ENCODE peak calls at places on chromosomes 1 and 21, in four cellular contexts. I, M, B and L are unnamed samples.
A peak's percentile ranks its signal among the peaks of the same experiment; 100 is the strongest.

GRCh38 chr1:221315330-221315729 is 426.6 kb downstream of the DUSP10 start:
- ATAC-seq in I (peak; percentile 27), M (peak; percentile 53), B (peak; percentile 67), L (peak; percentile 62)

GRCh38 chr1:165941531-165941930 is 114.1 kb downstream of the UCK2 start:
- ATAC-seq in B (no peak), M (no peak), I (no peak), L (no peak)

GRCh38 chr1:211828584-211829342 is 1.8 kb downstream of the LPGAT1 start:
- ATAC-seq in I (no peak), M (no peak), B (no peak), L (no peak)

GRCh38 chr1:213960963-213961362 is 26.8 kb upstream of the PROX1 start:
- ATAC-seq in M (no peak), I (no peak), B (no peak), L (no peak)

GRCh38 chr1:31764307-31765040 is at the start of gene ADGRB2:
- ATAC-seq in M (no peak), B (peak; percentile 3), I (peak; percentile 15), L (peak; percentile 32)

GRCh38 chr21:24093032-24093431 is 1514.2 kb downstream of the MRPL39 start:
- ATAC-seq in M (no peak), B (no peak), I (no peak), L (no peak)

GRCh38 chr1:193654951-193655705 is 468.7 kb upstream of the B3GALT2 start:
- ATAC-seq in M (peak; percentile 87), B (no peak), I (no peak), L (no peak)

GRCh38 chr1:8152731-8153702 is 126.9 kb upstream of the ERRFI1 start:
- ATAC-seq in B (no peak), M (no peak), I (no peak), L (no peak)

GRCh38 chr1:212242288-212242984 is 42.8 kb upstream of the PPP2R5A start:
- ATAC-seq in I (peak; percentile 19), M (peak; percentile 82), B (no peak), L (peak; percentile 48)

GRCh38 chr1:201582261-201582951 is 43.5 kb downstream of the NAV1 start:
- ATAC-seq in I (no peak), B (peak; percentile 49), M (peak; percentile 8), L (no peak)

GRCh38 chr1:200298242-200298641 is 111.6 kb downstream of the ZNF281 start:
- ATAC-seq in B (no peak), I (peak; percentile 62), M (no peak), L (no peak)

GRCh38 chr1:205582471-205583291 is 49.1 kb downstream of the ELK4 start:
- ATAC-seq in B (no peak), M (peak; percentile 84), I (peak; percentile 55), L (peak; percentile 50)

GRCh38 chr1:6171546-6172124 is 8.5 kb downstream of the CHD5 start:
- ATAC-seq in M (peak; percentile 45), I (no peak), B (peak; percentile 25), L (no peak)

GRCh38 chr1:2241820-2242219 is 13.7 kb downstream of the SKI start:
- ATAC-seq in B (no peak), I (no peak), M (peak; percentile 4), L (no peak)

GRCh38 chr1:87647436-87648177 is 318.9 kb downstream of the LMO4 start:
- ATAC-seq in M (no peak), I (no peak), B (no peak), L (no peak)

GRCh38 chr21:32516729-32517649 is 68.3 kb downstream of the TCP10L start:
- ATAC-seq in I (no peak), M (peak; percentile 19), B (no peak), L (peak; percentile 62)

GRCh38 chr1:116769561-116769977 is 15.3 kb downstream of the CD2 start:
- ATAC-seq in I (no peak), B (peak; percentile 47), M (no peak), L (no peak)

GRCh38 chr1:209576392-209576791 is 7.1 kb upstream of the CAMK1G start:
- ATAC-seq in I (no peak), B (no peak), M (no peak), L (no peak)

GRCh38 chr21:44043613-44044012 is 31.5 kb downstream of the TRAPPC10 start:
- ATAC-seq in I (no peak), B (no peak), M (no peak), L (no peak)

GRCh38 chr1:2046953-2047748 is 3.1 kb upstream of the PRKCZ start:
- ATAC-seq in I (no peak), M (no peak), B (no peak), L (no peak)

GRCh38 chr1:6392081-6392879 is 1.3 kb downstream of the ACOT7 start:
- ATAC-seq in M (no peak), I (no peak), B (no peak), L (no peak)

GRCh38 chr1:2935766-2936390 is 85.4 kb upstream of the ACTRT2 start:
- ATAC-seq in B (no peak), M (no peak), I (no peak), L (no peak)

GRCh38 chr1:192724670-192725069 is 84.2 kb upstream of the RGS2 start:
- ATAC-seq in I (no peak), M (no peak), B (no peak), L (no peak)

GRCh38 chr1:226973371-226973897 is 33.3 kb downstream of the COQ8A start:
- ATAC-seq in M (peak; percentile 81), B (peak; percentile 14), I (no peak), L (peak; percentile 62)

GRCh38 chr1:51969038-51969705 is 21.3 kb downstream of the RAB3B start:
- ATAC-seq in M (no peak), I (no peak), B (no peak), L (no peak)

GRCh38 chr1:9823943-9824701 is at the start of gene CLSTN1:
- ATAC-seq in M (peak; percentile 83), B (peak; percentile 90), I (peak; percentile 74), L (peak; percentile 85)

GRCh38 chr1:226255380-226255779 is 31.9 kb downstream of the MIXL1 start:
- ATAC-seq in I (no peak), B (no peak), M (no peak), L (no peak)

GRCh38 chr1:115544131-115544530 is 97.6 kb upstream of the VANGL1 start:
- ATAC-seq in I (no peak), M (no peak), B (no peak), L (no peak)

GRCh38 chr1:205602118-205602517 is 29.7 kb downstream of the ELK4 start:
- ATAC-seq in I (no peak), B (no peak), M (no peak), L (no peak)

GRCh38 chr1:50423670-50424000 is 392 bp upstream of the DMRTA2 start:
- ATAC-seq in M (peak; percentile 23), B (peak; percentile 2), I (no peak), L (no peak)

DNA sequence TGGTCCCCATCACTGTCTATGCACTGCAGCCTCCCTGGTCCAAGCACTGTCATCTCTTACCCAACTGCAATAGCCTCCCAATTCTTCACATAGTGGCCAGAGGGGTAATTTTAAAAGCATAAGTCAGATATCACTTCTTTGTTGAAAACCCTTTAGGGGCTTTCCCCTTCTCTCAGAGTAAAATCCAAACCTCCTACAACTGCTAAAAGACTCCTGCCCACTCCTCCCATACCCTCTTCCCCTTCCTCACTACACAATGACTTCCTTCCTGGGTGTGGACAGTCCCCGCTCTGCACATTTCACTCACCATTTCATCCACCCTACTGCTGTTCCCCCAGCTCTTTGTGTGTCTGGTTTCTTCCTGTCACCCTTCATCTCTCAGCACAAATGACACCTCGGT is 8.3 kb downstream of the MCOLN2 start:
- ATAC-seq in M (no peak), B (no peak), I (no peak), L (no peak)
- TF ChIP-seq POLR2A in M (no peak), B (no peak), I (no peak), L (no peak)

GRCh38 chr1:198498881-198499280 is 41.6 kb downstream of the ATP6V1G3 start:
- ATAC-seq in M (no peak), B (no peak), I (no peak), L (no peak)

GRCh38 chr1:198499588-198499987 is 40.9 kb downstream of the ATP6V1G3 start:
- ATAC-seq in I (no peak), B (no peak), M (no peak), L (no peak)

GRCh38 chr1:198496216-198497143 is 44.0 kb downstream of the ATP6V1G3 start:
- ATAC-seq in I (no peak), M (no peak), B (peak; percentile 51), L (no peak)

GRCh38 chr1:198497326-198498220 is 42.9 kb downstream of the ATP6V1G3 start:
- ATAC-seq in M (peak; percentile 22), I (no peak), B (peak; percentile 67), L (no peak)

DNA sequence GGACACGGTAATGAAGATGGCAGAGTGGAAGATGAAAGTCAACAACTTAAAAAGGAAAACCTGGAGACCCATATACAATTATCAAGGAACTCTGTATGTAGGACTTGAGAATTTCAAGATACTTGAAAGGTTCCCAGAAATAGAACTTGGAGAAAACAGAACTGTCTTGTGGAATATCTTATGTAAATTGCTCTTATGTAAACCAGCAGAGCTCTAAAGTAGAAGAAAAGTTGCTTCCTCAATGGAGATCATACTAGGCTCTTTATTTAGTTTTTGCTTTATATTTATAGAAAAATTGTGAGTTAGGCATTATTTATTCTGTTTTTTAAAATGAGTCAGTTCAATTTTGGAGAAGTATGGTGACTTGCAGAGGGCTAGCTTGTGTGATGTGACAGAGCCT is 40.5 kb downstream of the ATP6V1G3 start:
- ATAC-seq in B (no peak), I (no peak), M (peak; percentile 16), L (no peak)
- H3K4me1 ChIP-seq in B (no peaks in the 10 kb centered on the region), I (no peaks in the 10 kb centered on the region), M (no peaks in the 10 kb centered on the region), L (no peaks in the 10 kb centered on the region)

GRCh38 chr1:234603221-234604204 is 6.5 kb downstream of the IRF2BP2 start:
- ATAC-seq in B (no peak), M (no peak), I (no peak), L (no peak)

GRCh38 chr1:234600418-234601216 is 9.4 kb downstream of the IRF2BP2 start:
- ATAC-seq in M (peak; percentile 21), I (peak; percentile 38), B (no peak), L (no peak)

GRCh38 chr1:234599617-234600417 is 10.2 kb downstream of the IRF2BP2 start:
- ATAC-seq in M (peak; percentile 85), I (peak; percentile 83), B (peak; percentile 94), L (peak; percentile 89)

GRCh38 chr1:234602334-234603220 is 7.4 kb downstream of the IRF2BP2 start:
- ATAC-seq in M (peak; percentile 40), B (peak; percentile 59), I (peak; percentile 47), L (peak; percentile 44)

GRCh38 chr1:234601217-234602017 is 8.6 kb downstream of the IRF2BP2 start:
- ATAC-seq in I (no peak), B (peak; percentile 20), M (no peak), L (no peak)
- TF ChIP-seq POLR2A in I (no peak), B (no peak), M (no peak), L (no peak)

GRCh38 chr1:202586018-202586821 is 124.0 kb downstream of the SYT2 start:
- ATAC-seq in I (no peak), M (no peak), B (no peak), L (no peak)
- H3K4me1 ChIP-seq in I (peaks cover 11% of the 10 kb centered on the region), M (peaks cover 65% of the 10 kb centered on the region), B (peaks cover 25% of the 10 kb centered on the region), L (peaks cover 79% of the 10 kb centered on the region)

DNA sequence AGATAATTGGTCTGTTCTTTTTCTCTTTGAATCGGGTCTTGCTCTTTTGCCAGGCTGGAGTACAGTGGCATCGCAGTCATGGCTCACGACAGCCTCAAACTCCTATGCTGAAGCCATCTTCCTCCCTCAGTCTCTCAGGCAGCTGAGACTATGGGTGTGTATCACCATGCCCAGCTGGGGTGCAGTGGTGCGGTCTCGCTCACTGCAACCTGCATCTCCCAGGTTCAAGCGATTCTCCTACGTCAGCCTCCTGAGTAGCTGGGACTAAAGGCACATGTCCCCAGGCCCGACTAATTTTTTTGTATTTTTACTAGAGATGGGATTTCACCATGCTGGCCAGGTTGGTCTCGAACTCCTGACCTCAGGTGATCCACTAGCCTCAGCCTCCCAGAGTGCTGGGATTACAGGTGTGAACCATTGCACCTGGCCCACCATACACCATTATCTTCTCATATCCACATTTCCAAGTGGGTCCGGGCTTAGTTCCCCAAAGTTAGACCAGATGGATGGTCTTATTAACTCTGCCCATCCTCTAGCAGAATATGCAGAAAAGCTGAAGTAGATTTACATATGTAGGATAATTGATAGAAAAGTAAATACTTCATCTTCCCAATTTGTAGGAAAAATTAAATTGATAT is 13.1 kb downstream of the CCDC17 start:
- ATAC-seq in B (no peak), I (no peak), M (no peak), L (no peak)
- TF ChIP-seq POLR2A in B (no peak), I (no peak), M (no peak), L (no peak)